ENCODE peak calls at places on chromosomes 4 and X, in seven cellular contexts. X is body of pancreas, K is upper lobe of right lung, U is Panc1, J is IMR-90, E is A673, O is adrenal gland. R is an unnamed sample. For H3K36me3, the result is how much of the 10 kb centered on the place peaks cover.

GRCh38 chr4:113116414-113117345 is 67.2 kb downstream of the ANK2 start:
- DNase-seq in X (no peak), J (no peak), U (no peak), O (no peak), K (no peak), E (no peak), R (no peak)

GRCh38 chr4:8876982-8877779 is 5.5 kb upstream of the HMX1 start:
- DNase-seq in K (no peak), J (no peak), O (no peak), U (no peak), E (no peak), X (no peak), R (no peak)

GRCh38 chr4:3226467-3226866 is 22.5 kb upstream of the MSANTD1 start:
- DNase-seq in J (no peak), O (peak), U (no peak), K (peak), X (peak), E (no peak), R (no peak)

GRCh38 chr4:118265312-118266144 is 87.3 kb downstream of the PRSS12 start:
- DNase-seq in X (peak), E (no peak), J (no peak), K (peak), O (no peak), U (no peak), R (no peak)

GRCh38 chr4:164412246-164412645 is 341.7 kb upstream of the SMIM31 start:
- DNase-seq in X (no peak), K (no peak), O (no peak), J (no peak), U (no peak), E (no peak), R (no peak)

GRCh38 chr4:119510750-119511149 is 117.9 kb downstream of the PDE5A start:
- DNase-seq in U (no peak), K (no peak), E (no peak), X (no peak), J (peak), O (no peak), R (no peak)

GRCh38 chrX:40130207-40130606 is 32.4 kb upstream of the BCOR start:
- DNase-seq in K (no peak), J (peak), U (no peak), X (no peak), E (no peak), O (no peak), R (peak)

GRCh38 chrX:1518512-1518911 is 18.5 kb downstream of the P2RY8 start:
- DNase-seq in O (no peak), K (no peak), X (no peak), E (no peak), U (no peak), J (no peak), R (no peak)

GRCh38 chr4:106048250-106048931 is 153.1 kb downstream of the NPNT start:
- DNase-seq in U (no peak), O (no peak), X (no peak), J (peak), K (no peak), E (no peak), R (peak)

GRCh38 chr4:87065016-87065415 is 130.2 kb downstream of the AFF1 start:
- DNase-seq in E (no peak), J (no peak), U (no peak), O (no peak), K (no peak), X (no peak), R (no peak)

GRCh38 chrX:69046996-69047490 is 118.2 kb downstream of the PJA1 start:
- DNase-seq in X (no peak), K (no peak), O (no peak), J (no peak), E (no peak), U (no peak), R (no peak)

GRCh38 chr4:83024233-83024632 is 10.8 kb upstream of the COPS4 start:
- DNase-seq in U (no peak), K (no peak), O (no peak), E (no peak), X (no peak), J (no peak), R (no peak)

GRCh38 chr4:140609548-140610425 is 41.0 kb upstream of the UCP1 start:
- DNase-seq in O (peak), X (no peak), E (peak), U (peak), K (no peak), J (peak), R (no peak)

GRCh38 chrX:24561121-24561520 is 86.0 kb downstream of the PCYT1B start:
- DNase-seq in K (no peak), X (no peak), O (no peak), U (no peak), E (peak), J (peak), R (no peak)

GRCh38 chrX:26192204-26192603 is at the start of gene MAGEB6:
- DNase-seq in U (no peak), O (no peak), E (peak), J (no peak), X (no peak), K (no peak), R (no peak)

GRCh38 chr4:147596976-147597375 is 20.2 kb upstream of the TMEM184C start:
- DNase-seq in E (peak), O (no peak), X (peak), U (no peak), K (no peak), J (peak), R (peak)

GRCh38 chrX:41718481-41719245 is 5.3 kb upstream of the GPR82 start:
- DNase-seq in U (no peak), E (no peak), J (no peak), O (no peak), K (no peak), X (no peak), R (no peak)

GRCh38 chr4:80116516-80116915 is 43.5 kb upstream of the ANTXR2 start:
- DNase-seq in J (no peak), U (no peak), O (no peak), K (no peak), X (no peak), E (no peak), R (no peak)

GRCh38 chrX:77900688-77901087 is 1.4 kb downstream of the COX7B start:
- DNase-seq in K (no peak), U (no peak), O (no peak), X (no peak), J (no peak), E (no peak), R (no peak)

GRCh38 chr4:163536101-163536500 is 41.6 kb downstream of the TMA16 start:
- DNase-seq in J (peak), O (no peak), X (no peak), K (no peak), E (no peak), U (no peak), R (no peak)

GRCh38 chrX:108033890-108034289 is 11.0 kb upstream of the VSIG1 start:
- DNase-seq in X (no peak), J (no peak), E (no peak), O (no peak), K (no peak), U (no peak), R (no peak)

GRCh38 chr4:97238956-97239698 is 904.1 kb downstream of the STPG2 start:
- DNase-seq in E (no peak), K (no peak), J (no peak), O (no peak), X (no peak), U (no peak), R (no peak)

GRCh38 chrX:105837227-105837626 is 14.9 kb downstream of the NRK start:
- DNase-seq in X (peak), E (no peak), U (no peak), K (no peak), J (peak), O (peak), R (peak)

GRCh38 chr4:26069218-26069617 is 155.2 kb downstream of the SMIM20 start:
- DNase-seq in E (peak), K (no peak), O (no peak), J (peak), X (no peak), U (no peak), R (no peak)

GRCh38 chr4:116913451-116913850 is 171.9 kb downstream of the TRAM1L1 start:
- DNase-seq in X (no peak), U (no peak), E (no peak), K (no peak), J (no peak), O (no peak), R (no peak)

GRCh38 chrX:122565952-122566351 is 618.1 kb upstream of the GRIA3 start:
- DNase-seq in O (no peak), E (no peak), X (peak), J (peak), K (no peak), U (no peak), R (peak)

GRCh38 chr4:47838445-47838844 is 578 bp upstream of the CORIN start:
- DNase-seq in O (no peak), U (no peak), J (no peak), X (no peak), K (no peak), E (no peak), R (no peak)

GRCh38 chr4:100838286-100838685 is 320.5 kb upstream of the EMCN start:
- DNase-seq in K (no peak), E (peak), U (no peak), O (no peak), X (no peak), J (no peak), R (no peak)

GRCh38 chr4:57102050-57102564 is 8.1 kb downstream of the IGFBP7 start:
- DNase-seq in U (no peak), K (no peak), J (peak), E (no peak), X (peak), O (peak), R (peak)

GRCh38 chrX:15143050-15143824 is 126.6 kb downstream of the ASB9 start:
- DNase-seq in J (peak), O (peak), X (peak), U (no peak), E (peak), K (peak), R (peak)

GRCh38 chr4:154503598-154503997 is 12.0 kb upstream of the DCHS2 start:
- DNase-seq in X (no peak), U (peak), O (no peak), E (peak), J (peak), K (no peak), R (no peak)

GRCh38 chr4:20251796-20252655 is at the start of gene SLIT2:
- DNase-seq in J (peak), E (peak), K (peak), O (peak), X (peak), U (no peak), R (peak)

GRCh38 chr4:185589067-185589844 is 53.9 kb upstream of the PDLIM3 start:
- DNase-seq in O (no peak), K (no peak), U (no peak), E (no peak), J (peak), X (no peak), R (peak)

GRCh38 chr4:185591679-185592141 is 56.4 kb upstream of the PDLIM3 start:
- DNase-seq in X (no peak), K (no peak), U (no peak), E (no peak), O (peak), J (peak), R (peak)

GRCh38 chr4:185592845-185593488 is 57.7 kb upstream of the PDLIM3 start:
- DNase-seq in E (no peak), K (no peak), U (no peak), O (no peak), X (no peak), J (no peak), R (no peak)

GRCh38 chr4:185592438-185592837 is 57.1 kb upstream of the PDLIM3 start:
- DNase-seq in K (no peak), E (no peak), U (no peak), J (no peak), O (no peak), X (no peak), R (no peak)

GRCh38 chr4:185590982-185591381 is 55.7 kb upstream of the PDLIM3 start:
- DNase-seq in U (no peak), K (no peak), X (no peak), E (no peak), O (no peak), J (no peak), R (no peak)
- H3K27ac ChIP-seq in U (no peak), K (no peak), X (no peak), E (no peak), O (peak), J (no peak), R (no peak)

DNA sequence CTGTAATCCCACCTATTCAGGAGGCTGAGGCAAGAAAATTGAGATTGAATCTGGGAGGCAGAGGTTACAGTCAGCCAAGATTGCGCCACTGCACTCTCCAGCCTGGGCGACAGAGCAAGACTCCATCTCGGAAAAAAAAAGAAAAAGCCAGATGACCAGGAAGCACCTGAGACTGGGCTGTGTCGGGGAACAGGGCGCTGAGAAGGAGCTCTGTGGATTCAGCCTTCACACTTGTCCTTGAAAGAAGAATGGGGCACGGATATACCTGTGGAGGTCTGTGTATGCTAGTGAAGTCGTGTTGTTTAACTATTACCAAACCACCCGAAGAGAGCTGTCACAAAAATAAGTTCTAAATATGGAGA is 39.3 kb upstream of the TADA2B start:
- DNase-seq in J (no peak), K (no peak), U (no peak), E (no peak), O (no peak), X (no peak), R (no peak)
- H3K36me3 ChIP-seq in J (half or more), K (half or more), U (under half), E (under half), O (under half), X (under half), R (under half)

DNA sequence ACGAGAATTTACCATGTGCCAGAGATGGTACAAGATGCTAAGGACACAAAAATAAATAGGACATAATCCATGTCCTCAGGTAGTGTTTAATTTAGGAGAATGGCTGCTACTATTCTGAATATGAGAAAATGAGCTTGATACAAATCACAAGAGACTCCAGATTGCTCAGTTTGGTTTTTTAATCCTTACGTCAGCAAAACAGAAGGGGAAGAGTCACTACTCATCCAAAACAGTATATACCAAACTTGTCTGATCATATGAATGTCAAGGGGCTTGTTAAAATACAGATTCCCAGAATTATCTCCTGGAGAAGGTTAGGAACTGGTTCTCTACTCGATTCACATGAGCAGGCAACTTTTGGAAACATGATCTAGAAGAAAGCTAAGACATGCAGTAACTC is 3.5 kb downstream of the AIFM1 start:
- DNase-seq in E (no peak), K (no peak), O (no peak), J (no peak), U (no peak), X (no peak), R (no peak)
- H3K27ac ChIP-seq in E (no peak), K (no peak), O (no peak), J (no peak), U (no peak), X (no peak), R (no peak)

GRCh38 chrX:16855363-16856075 is 14.6 kb downstream of the RBBP7 start:
- DNase-seq in O (no peak), J (no peak), K (no peak), U (no peak), E (no peak), X (no peak), R (no peak)

GRCh38 chrX:16851421-16851820 is 18.7 kb downstream of the RBBP7 start:
- DNase-seq in E (no peak), U (no peak), O (peak), X (no peak), J (peak), K (no peak), R (no peak)

GRCh38 chrX:16851827-16852226 is 18.3 kb downstream of the RBBP7 start:
- DNase-seq in E (no peak), J (no peak), X (no peak), K (no peak), O (no peak), U (no peak), R (no peak)

GRCh38 chrX:16853537-16853936 is 16.6 kb downstream of the RBBP7 start:
- DNase-seq in X (no peak), U (no peak), J (peak), O (no peak), E (no peak), K (no peak), R (no peak)

DNA sequence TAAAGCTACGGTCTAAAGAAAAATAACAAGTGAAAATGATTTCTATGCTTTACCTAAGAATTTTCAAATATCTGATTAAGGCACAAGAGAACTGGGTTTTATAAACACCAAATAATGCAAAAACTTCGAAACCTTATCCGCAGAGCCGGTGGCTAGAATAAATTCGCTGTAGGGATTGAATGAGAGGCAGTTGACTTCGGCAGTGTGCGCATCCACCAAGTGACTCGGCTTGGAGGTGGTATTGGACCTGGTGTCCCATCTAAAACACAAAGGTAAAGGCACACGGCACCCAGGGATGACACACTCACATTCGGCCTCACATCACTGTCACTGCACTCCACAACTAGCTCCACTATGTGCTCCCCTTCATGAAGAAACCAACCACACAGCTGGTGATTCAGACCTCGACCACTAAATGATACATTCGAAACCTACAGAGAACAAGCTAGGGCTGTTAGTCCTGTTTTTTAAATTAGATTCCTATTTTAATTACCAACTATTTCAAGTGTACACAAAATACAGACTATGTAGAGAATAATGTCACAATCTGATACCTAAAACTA is 17.5 kb downstream of the RBBP7 start:
- DNase-seq in J (no peak), X (no peak), O (no peak), U (no peak), E (no peak), K (no peak), R (no peak)
- H3K36me3 ChIP-seq in J (under half), X (under half), O (under half), U (under half), E (half or more), K (under half), R (half or more)

GRCh38 chrX:55142206-55142918 is 53.5 kb downstream of the PAGE2 start:
- DNase-seq in O (no peak), E (no peak), J (no peak), U (no peak), X (peak), K (no peak), R (no peak)

GRCh38 chrX:55144697-55145096 is 55.9 kb downstream of the PAGE2 start:
- DNase-seq in U (no peak), K (no peak), E (no peak), O (no peak), X (no peak), J (no peak), R (no peak)

GRCh38 chrX:55143621-55144020 is 54.8 kb downstream of the PAGE2 start:
- DNase-seq in U (no peak), K (no peak), E (no peak), J (no peak), X (no peak), O (no peak), R (no peak)

GRCh38 chrX:55142919-55143310 is 54.1 kb downstream of the PAGE2 start:
- DNase-seq in O (no peak), K (no peak), E (no peak), U (no peak), J (no peak), X (no peak), R (no peak)
- H3K27ac ChIP-seq in O (no peak), K (no peak), E (no peak), U (no peak), J (no peak), X (peak), R (no peak)